ENCODE peak calls at places on chromosomes 7 and 10, in nine cellular contexts. Z, U, J, T, F, R, E, D and A are unnamed samples.

GRCh38 chr7:28128608-28129007 is 52.0 kb downstream of the JAZF1 start:
- DNase-seq in Z (peak; percentile 58), U (peak; percentile 87), J (no peak), T (no peak), F (no peak), R (peak; percentile 27), E (no peak), D (no peak), A (no peak)

GRCh38 chr10:49281461-49281860 is 17.5 kb upstream of the C10orf71 start:
- DNase-seq in Z (no peak), U (no peak), J (no peak), T (no peak), F (no peak), R (no peak), E (no peak), D (no peak), A (no peak)

GRCh38 chr7:71482284-71482683 is 350.3 kb downstream of the GALNT17 start:
- DNase-seq in Z (no peak), U (no peak), J (no peak), T (no peak), F (no peak), R (no peak), E (no peak), D (no peak), A (no peak)

GRCh38 chr10:118669020-118669766 is 73.7 kb upstream of the PRLHR start:
- DNase-seq in Z (peak; percentile 51), U (peak; percentile 78), J (no peak), T (no peak), F (peak; percentile 43), R (peak; percentile 59), E (no peak), D (no peak), A (no peak)

GRCh38 chr7:39621784-39622411 is 1.5 kb upstream of the RALA start:
- DNase-seq in Z (no peak), U (peak; percentile 50), J (no peak), T (peak; percentile 67), F (no peak), R (no peak), E (no peak), D (no peak), A (no peak)

GRCh38 chr10:67306588-67307205 is 380.9 kb downstream of the LRRTM3 start:
- DNase-seq in Z (peak; percentile 22), U (no peak), J (no peak), T (peak; percentile 3), F (no peak), R (no peak), E (no peak), D (peak; percentile 22), A (peak; percentile 14)

GRCh38 chr7:6252310-6252709 is 20.1 kb downstream of the CYTH3 start:
- DNase-seq in Z (peak; percentile 58), U (peak; percentile 84), J (no peak), T (peak; percentile 86), F (no peak), R (peak; percentile 89), E (no peak), D (no peak), A (no peak)

GRCh38 chr10:73408061-73408460 is 5.8 kb downstream of the ANXA7 start:
- DNase-seq in Z (no peak), U (no peak), J (no peak), T (no peak), F (no peak), R (no peak), E (no peak), D (no peak), A (no peak)

GRCh38 chr7:106952658-106953231 is 87.7 kb downstream of the PIK3CG start:
- DNase-seq in Z (peak; percentile 4), U (no peak), J (no peak), T (peak; percentile 12), F (no peak), R (no peak), E (peak; percentile 9), D (no peak), A (no peak)

GRCh38 chr10:122504551-122504950 is 43.2 kb downstream of the HTRA1 start:
- DNase-seq in Z (peak; percentile 92), U (peak; percentile 92), J (no peak), T (peak; percentile 36), F (peak; percentile 91), R (peak; percentile 77), E (no peak), D (no peak), A (peak; percentile 33)

GRCh38 chr7:20408467-20408826 is 77.7 kb downstream of the ITGB8 start:
- DNase-seq in Z (peak; percentile 80), U (peak; percentile 55), J (no peak), T (peak; percentile 51), F (no peak), R (peak; percentile 27), E (no peak), D (no peak), A (no peak)

GRCh38 chr10:110416776-110417732 is 80.7 kb upstream of the DUSP5 start:
- DNase-seq in Z (no peak), U (no peak), J (no peak), T (peak; percentile 48), F (no peak), R (no peak), E (no peak), D (no peak), A (no peak)